ENCODE peak calls at places on chromosomes 6 and 20, in five cellular contexts. N, G, W, U and T are unnamed samples.

GRCh38 chr6:81340946-81341345 is 411.5 kb downstream of the TENT5A start:
- DNase-seq in N (no peak), G (no peak), W (no peak), U (no peak), T (no peak)

GRCh38 chr6:85892346-85892745 is 249.7 kb upstream of the SYNCRIP start:
- DNase-seq in N (no peak), G (no peak), W (no peak), U (no peak), T (no peak)

GRCh38 chr6:143592335-143592734 is 80.8 kb upstream of the FUCA2 start:
- DNase-seq in N (no peak), G (no peak), W (no peak), U (peak), T (no peak)

GRCh38 chr6:110385458-110385863 is 27.3 kb upstream of the METTL24 start:
- DNase-seq in N (no peak), G (no peak), W (no peak), U (no peak), T (no peak)

GRCh38 chr6:26016326-26017275 is 54.0 kb downstream of the TRIM38 start:
- DNase-seq in N (peak), G (no peak), W (no peak), U (peak), T (peak)

GRCh38 chr6:76073281-76073680 is 819 bp upstream of the IMPG1 start:
- DNase-seq in N (no peak), G (no peak), W (no peak), U (no peak), T (no peak)

GRCh38 chr20:52801628-52802006 is 170.5 kb upstream of the TSHZ2 start:
- DNase-seq in N (peak), G (no peak), W (no peak), U (no peak), T (no peak)

GRCh38 chr6:87618531-87618930 is 28.6 kb downstream of the ORC3 start:
- DNase-seq in N (no peak), G (no peak), W (no peak), U (no peak), T (no peak)